ENCODE peak calls at places on chromosomes 1 and 21, in seven cellular contexts. O, R, N, I, L, J and X are unnamed samples.

GRCh38 chr1:62841587-62842169 is 57.7 kb downstream of the ATG4C start:
- DNase-seq in O (peak), R (peak), N (peak), I (no peak), L (peak), J (peak), X (peak)

GRCh38 chr1:2566106-2567045 is 10.2 kb downstream of the TNFRSF14 start:
- DNase-seq in O (no peak), R (no peak), N (no peak), I (no peak), L (peak), J (no peak), X (no peak)

GRCh38 chr1:223670458-223671159 is 5.1 kb upstream of the CAPN8 start:
- DNase-seq in O (peak), R (peak), N (peak), I (no peak), L (peak), J (peak), X (peak)

GRCh38 chr21:45327458-45328197 is 39.9 kb upstream of the POFUT2 start:
- DNase-seq in O (no peak), R (no peak), N (no peak), I (no peak), L (no peak), J (no peak), X (no peak)

GRCh38 chr21:43306911-43307676 is 119.8 kb downstream of the SIK1 start:
- DNase-seq in O (no peak), R (no peak), N (peak), I (peak), L (peak), J (no peak), X (peak)

GRCh38 chr21:45073301-45074047 is 906 bp upstream of the ADARB1 start:
- DNase-seq in O (peak), R (no peak), N (peak), I (no peak), L (peak), J (peak), X (peak)

GRCh38 chr1:23101891-23102688 is 66.6 kb downstream of the LUZP1 start:
- DNase-seq in O (peak), R (no peak), N (no peak), I (no peak), L (peak), J (no peak), X (no peak)

GRCh38 chr21:45439171-45439872 is 34.4 kb downstream of the COL18A1 start:
- DNase-seq in O (peak), R (peak), N (peak), I (peak), L (no peak), J (peak), X (peak)

GRCh38 chr1:155241851-155242264 is 13.4 kb downstream of the ENTREP3 start:
- DNase-seq in O (no peak), R (no peak), N (no peak), I (no peak), L (no peak), J (no peak), X (no peak)

GRCh38 chr1:85605519-85606413 is 25.2 kb downstream of the CCN1 start:
- DNase-seq in O (no peak), R (no peak), N (no peak), I (no peak), L (no peak), J (peak), X (peak)

GRCh38 chr1:147624011-147624410 is 46.3 kb downstream of the ACP6 start:
- DNase-seq in O (no peak), R (no peak), N (no peak), I (no peak), L (no peak), J (no peak), X (no peak)

GRCh38 chr1:171142081-171142450 is 43.0 kb upstream of the FMO2 start:
- DNase-seq in O (peak), R (no peak), N (no peak), I (no peak), L (no peak), J (no peak), X (no peak)

GRCh38 chr1:230430499-230430898 is 4.4 kb upstream of the PGBD5 start:
- DNase-seq in O (no peak), R (no peak), N (no peak), I (no peak), L (no peak), J (no peak), X (no peak)

GRCh38 chr21:36575306-36575705 is 95.4 kb upstream of the CLDN14 start:
- DNase-seq in O (no peak), R (no peak), N (no peak), I (no peak), L (no peak), J (no peak), X (no peak)

GRCh38 chr1:205312866-205313680 is 8.5 kb downstream of the NUAK2 start:
- DNase-seq in O (no peak), R (no peak), N (no peak), I (no peak), L (no peak), J (no peak), X (no peak)
- H2AFZ ChIP-seq in O (peak), R (no peak), N (no peak), I (no peak), L (no peak), J (peak), X (peak)

DNA sequence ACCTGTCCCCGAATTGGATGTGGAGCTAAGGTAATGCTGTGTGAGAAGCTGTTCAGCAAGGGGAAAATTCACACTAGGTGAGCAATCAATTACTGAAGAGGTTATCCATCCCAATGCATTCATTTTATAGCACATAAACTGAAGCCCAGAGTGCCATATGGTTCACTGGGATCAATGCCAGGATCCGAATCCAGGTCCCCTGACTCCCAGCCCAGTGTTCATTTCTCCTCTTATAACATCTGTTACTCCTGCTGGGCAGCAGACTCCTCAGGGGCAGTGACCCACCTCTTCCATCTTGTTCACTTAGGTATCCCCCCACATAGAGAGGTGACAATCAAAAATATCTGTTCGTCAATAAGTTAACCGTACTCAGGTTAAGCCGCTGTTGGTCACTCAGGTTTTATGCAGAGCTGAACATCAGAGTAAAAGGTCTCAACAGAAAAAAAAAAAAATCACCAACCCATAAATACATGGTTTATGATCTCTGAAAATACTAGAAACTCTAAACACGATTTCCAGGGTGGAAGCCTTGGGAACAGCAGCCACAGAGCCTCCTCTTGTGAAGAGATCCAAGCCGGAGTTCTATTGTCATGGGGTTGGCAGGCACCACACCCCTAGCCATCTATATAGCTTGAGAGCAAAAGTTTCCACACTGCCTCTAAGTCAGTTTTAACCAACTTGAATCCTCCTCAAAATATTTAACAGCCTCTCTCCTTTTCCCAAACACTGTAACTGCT is 13.4 kb upstream of the SEC16B start:
- DNase-seq in O (no peak), R (no peak), N (no peak), I (no peak), L (no peak), J (no peak), X (peak)
- H2AFZ ChIP-seq in O (no peak), R (no peak), N (no peak), I (peak), L (no peak), J (no peak), X (peak)

GRCh38 chr1:9085306-9085940 is 16.0 kb upstream of the SLC2A5 start:
- DNase-seq in O (no peak), R (no peak), N (no peak), I (no peak), L (no peak), J (peak), X (no peak)
- H2AFZ ChIP-seq in O (no peak), R (no peak), N (no peak), I (peak), L (no peak), J (peak), X (no peak)

GRCh38 chr1:203503851-203504250 is 9.9 kb downstream of the OPTC start:
- DNase-seq in O (no peak), R (no peak), N (no peak), I (no peak), L (no peak), J (no peak), X (no peak)

GRCh38 chr1:203506821-203507220 is 12.9 kb downstream of the OPTC start:
- DNase-seq in O (no peak), R (no peak), N (no peak), I (no peak), L (no peak), J (no peak), X (no peak)

GRCh38 chr1:203507227-203507626 is 13.3 kb downstream of the OPTC start:
- DNase-seq in O (no peak), R (no peak), N (no peak), I (no peak), L (no peak), J (no peak), X (peak)

GRCh38 chr1:203504400-203505250 is 10.7 kb downstream of the OPTC start:
- DNase-seq in O (peak), R (peak), N (peak), I (no peak), L (peak), J (peak), X (peak)

GRCh38 chr1:203505526-203506189 is 11.7 kb downstream of the OPTC start:
- DNase-seq in O (no peak), R (no peak), N (peak), I (no peak), L (no peak), J (no peak), X (no peak)
- H2AFZ ChIP-seq in O (no peak), R (no peak), N (peak), I (no peak), L (no peak), J (no peak), X (no peak)

GRCh38 chr1:232250838-232251237 is 379.1 kb downstream of the SIPA1L2 start:
- DNase-seq in O (no peak), R (no peak), N (no peak), I (no peak), L (no peak), J (no peak), X (no peak)
- H2AFZ ChIP-seq in O (no peak), R (no peak), N (no peak), I (no peak), L (no peak), J (no peak), X (no peak)

GRCh38 chr1:66276229-66276628 is 257.7 kb upstream of the SGIP1 start:
- DNase-seq in O (no peak), R (no peak), N (no peak), I (no peak), L (no peak), J (no peak), X (no peak)

GRCh38 chr1:66275601-66276023 is 258.3 kb upstream of the SGIP1 start:
- DNase-seq in O (no peak), R (no peak), N (no peak), I (no peak), L (no peak), J (no peak), X (no peak)

GRCh38 chr1:66281808-66282207 is 252.1 kb upstream of the SGIP1 start:
- DNase-seq in O (no peak), R (no peak), N (no peak), I (no peak), L (no peak), J (no peak), X (no peak)

GRCh38 chr1:66275083-66275482 is 258.9 kb upstream of the SGIP1 start:
- DNase-seq in O (no peak), R (no peak), N (no peak), I (no peak), L (no peak), J (peak), X (no peak)

GRCh38 chr1:66278260-66279046 is 255.5 kb upstream of the SGIP1 start:
- DNase-seq in O (no peak), R (no peak), N (no peak), I (no peak), L (no peak), J (peak), X (no peak)
- H2AFZ ChIP-seq in O (no peak), R (peak), N (no peak), I (peak), L (no peak), J (peak), X (no peak)

GRCh38 chr1:22039594-22040347 is 12.7 kb upstream of the CDC42 start:
- DNase-seq in O (peak), R (no peak), N (no peak), I (no peak), L (peak), J (peak), X (peak)
- H2AFZ ChIP-seq in O (peak), R (peak), N (peak), I (peak), L (no peak), J (peak), X (no peak)

DNA sequence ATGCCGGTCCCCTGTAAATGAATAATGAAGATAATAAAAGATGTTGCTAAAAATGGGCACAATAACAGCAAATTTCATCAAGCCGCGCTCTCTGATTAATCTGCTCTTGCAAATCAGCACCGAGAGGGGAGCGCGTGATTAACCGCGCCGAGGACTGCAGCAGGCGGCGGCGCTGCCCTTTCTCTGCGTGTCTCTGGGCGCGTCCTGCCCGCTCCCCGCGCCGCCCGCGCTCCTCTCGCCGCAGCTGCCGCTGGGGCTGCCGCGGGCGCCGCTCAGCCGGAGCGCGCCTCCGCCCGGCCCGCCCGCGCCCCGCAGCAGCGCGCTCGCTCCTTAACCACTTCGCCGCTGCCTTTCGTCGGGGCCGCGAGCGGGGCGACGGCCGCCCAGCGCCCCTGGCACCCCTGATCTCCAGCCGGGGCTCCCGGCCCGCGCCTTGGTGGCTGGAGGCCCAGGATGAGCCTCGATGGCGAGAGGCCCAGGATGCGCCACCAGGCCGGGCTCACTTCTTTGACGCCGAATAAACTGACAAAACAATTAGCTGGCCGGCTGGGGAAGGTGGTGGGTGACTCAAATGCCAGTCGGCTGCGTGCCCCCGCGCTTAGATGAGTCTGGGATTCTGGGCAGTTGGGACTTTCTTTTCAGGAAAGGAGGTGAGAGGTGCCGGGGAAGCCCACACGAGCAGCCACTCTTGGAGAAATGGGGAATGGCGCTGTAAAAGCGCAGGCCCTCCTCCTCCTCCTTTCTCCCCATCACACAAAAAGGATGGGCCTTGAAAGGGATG is 221.4 kb upstream of the PKN2 start:
- DNase-seq in O (peak), R (no peak), N (peak), I (no peak), L (no peak), J (no peak), X (peak)
- H2AFZ ChIP-seq in O (peak), R (peak), N (peak), I (no peak), L (no peak), J (no peak), X (peak)

GRCh38 chr1:41799723-41800122 is 119.0 kb downstream of the HIVEP3 start:
- DNase-seq in O (no peak), R (no peak), N (no peak), I (no peak), L (no peak), J (no peak), X (no peak)
- H2AFZ ChIP-seq in O (no peak), R (no peak), N (no peak), I (no peak), L (no peak), J (no peak), X (no peak)